ENCODE peak calls at places on chromosome 11, in ten cellular contexts. Y is cardiac muscle cell; L is cardiac fibroblast; M is DMS79 treated with DMSO at 0.1 percent for 48 hours; J is left cardiac atrium; G is D721Med; E is Right ventricle myocardium superior; I is coronary artery; B is NCI-H1436; A is CD8-positive, alpha-beta T cell. O is an unnamed sample.

GRCh38 chr11:57458410-57459111 is 1.8 kb upstream of the RTN4RL2 start:
- DNase-seq in M (peak), J (peak), B (peak), L (no peak), E (peak), Y (peak), G (no peak), A (peak), I (no peak), O (peak)

GRCh38 chr11:64959498-64959897 is 12.4 kb downstream of the MAJIN start:
- DNase-seq in Y (no peak), I (no peak), J (no peak), A (no peak), L (no peak), G (no peak), M (no peak), E (no peak), B (no peak), O (no peak)

GRCh38 chr11:77473001-77473800 is 693 bp downstream of the PAK1 start:
- DNase-seq in A (peak), J (peak), Y (peak), G (peak), B (peak), M (peak), I (no peak), E (peak), L (no peak), O (peak)

GRCh38 chr11:95917188-95918036 is 6.5 kb downstream of the MTMR2 start:
- DNase-seq in L (peak), M (peak), I (no peak), A (no peak), Y (no peak), J (no peak), E (no peak), B (no peak), G (no peak), O (no peak)

GRCh38 chr11:47408598-47409439 is 429 bp downstream of the SLC39A13 start:
- DNase-seq in I (no peak), J (peak), A (no peak), B (no peak), M (no peak), E (peak), L (peak), Y (no peak), G (no peak), O (peak)

GRCh38 chr11:18706330-18707243 is 8.0 kb downstream of the TMEM86A start:
- DNase-seq in G (peak), L (peak), A (peak), E (peak), J (peak), B (no peak), M (peak), I (no peak), Y (peak), O (no peak)

GRCh38 chr11:13135385-13136271 is 126.5 kb downstream of the RASSF10 start:
- DNase-seq in M (peak), Y (peak), A (no peak), E (no peak), I (no peak), J (no peak), L (peak), G (no peak), B (no peak), O (peak)

GRCh38 chr11:130473795-130474377 is 25.4 kb downstream of the ADAMTS15 start:
- DNase-seq in E (no peak), J (no peak), Y (no peak), G (no peak), M (no peak), I (peak), L (no peak), B (no peak), A (no peak), O (peak)

GRCh38 chr11:44467413-44467812 is 98.0 kb upstream of the CD82 start:
- DNase-seq in B (no peak), G (no peak), Y (no peak), J (no peak), I (no peak), A (no peak), L (no peak), M (no peak), E (no peak), O (no peak)

GRCh38 chr11:45383229-45383628 is 97.1 kb upstream of the SYT13 start:
- DNase-seq in B (no peak), G (no peak), I (no peak), M (no peak), Y (no peak), J (no peak), L (peak), A (no peak), E (no peak), O (peak)

GRCh38 chr11:48024635-48025071 is 44.3 kb downstream of the PTPRJ start:
- DNase-seq in A (no peak), E (no peak), M (peak), G (no peak), B (no peak), L (no peak), I (no peak), J (no peak), Y (no peak), O (no peak)

GRCh38 chr11:18853086-18853720 is 61.6 kb upstream of the PTPN5 start:
- DNase-seq in L (peak), M (peak), J (no peak), Y (peak), E (no peak), B (no peak), G (no peak), A (no peak), I (no peak), O (peak)

O was measured in islet precursor cell.